ENCODE peak calls at places on chromosomes 11 and 22, in seven cellular contexts. R is Calu3, C is colonic mucosa, F is AG09319, B is B cell, D is WTC11, M is astrocyte of the spinal cord. U is an unnamed sample.

GRCh38 chr11:82038151-82038550 is 695.5 kb downstream of the FAM181B start:
- DNase-seq in R (no peak), C (no peak), F (no peak), B (peak), D (no peak), M (no peak), U (peak)

GRCh38 chr11:10659339-10660216 is 34.0 kb downstream of the IRAG1 start:
- DNase-seq in R (peak), C (no peak), F (no peak), B (no peak), D (no peak), M (peak), U (peak)

GRCh38 chr11:101686514-101686913 is 102.7 kb upstream of the TRPC6 start:
- DNase-seq in R (peak), C (no peak), F (no peak), B (no peak), D (no peak), M (peak), U (peak)

GRCh38 chr22:21876486-21877176 is 9.2 kb upstream of the MAPK1 start:
- DNase-seq in R (no peak), C (no peak), F (peak), B (no peak), D (no peak), M (no peak), U (peak)

GRCh38 chr22:25741692-25742626 is at the start of gene MYO18B:
- DNase-seq in R (no peak), C (no peak), F (no peak), B (no peak), D (no peak), M (no peak), U (no peak)

GRCh38 chr11:67312187-67313021 is 9.1 kb downstream of the SSH3 start:
- DNase-seq in R (peak), C (peak), F (no peak), B (peak), D (no peak), M (no peak), U (peak)

GRCh38 chr11:104443387-104443786 is 279.4 kb upstream of the PDGFD start:
- DNase-seq in R (no peak), C (no peak), F (no peak), B (no peak), D (no peak), M (no peak), U (no peak)

GRCh38 chr22:19723990-19724827 is 870 bp downstream of the GP1BB start:
- DNase-seq in R (peak), C (no peak), F (no peak), B (no peak), D (peak), M (no peak), U (no peak)

GRCh38 chr11:2669926-2670469 is 29.8 kb downstream of the KCNQ1OT1 start:
- DNase-seq in R (no peak), C (no peak), F (no peak), B (no peak), D (no peak), M (no peak), U (no peak)

GRCh38 chr22:43504666-43505261 is 93.0 kb downstream of the MPPED1 start:
- DNase-seq in R (no peak), C (no peak), F (no peak), B (no peak), D (no peak), M (no peak), U (no peak)

GRCh38 chr22:42284230-42284591 is 13.8 kb upstream of the TCF20 start:
- DNase-seq in R (no peak), C (no peak), F (no peak), B (no peak), D (no peak), M (no peak), U (no peak)

GRCh38 chr22:17807571-17808410 is 33.5 kb upstream of the BID start:
- DNase-seq in R (no peak), C (no peak), F (peak), B (no peak), D (no peak), M (peak), U (no peak)

GRCh38 chr11:57461841-57462489 is 1.6 kb downstream of the RTN4RL2 start:
- DNase-seq in R (no peak), C (no peak), F (no peak), B (no peak), D (no peak), M (no peak), U (no peak)

GRCh38 chr11:57458410-57459111 is 1.8 kb upstream of the RTN4RL2 start:
- DNase-seq in R (peak), C (peak), F (no peak), B (peak), D (peak), M (no peak), U (peak)

GRCh38 chr11:57460756-57461749 is 725 bp downstream of the RTN4RL2 start:
- DNase-seq in R (no peak), C (no peak), F (no peak), B (peak), D (peak), M (no peak), U (no peak)

GRCh38 chr11:57459112-57460016 is 964 bp upstream of the RTN4RL2 start:
- DNase-seq in R (no peak), C (no peak), F (no peak), B (peak), D (peak), M (no peak), U (no peak)

DNA sequence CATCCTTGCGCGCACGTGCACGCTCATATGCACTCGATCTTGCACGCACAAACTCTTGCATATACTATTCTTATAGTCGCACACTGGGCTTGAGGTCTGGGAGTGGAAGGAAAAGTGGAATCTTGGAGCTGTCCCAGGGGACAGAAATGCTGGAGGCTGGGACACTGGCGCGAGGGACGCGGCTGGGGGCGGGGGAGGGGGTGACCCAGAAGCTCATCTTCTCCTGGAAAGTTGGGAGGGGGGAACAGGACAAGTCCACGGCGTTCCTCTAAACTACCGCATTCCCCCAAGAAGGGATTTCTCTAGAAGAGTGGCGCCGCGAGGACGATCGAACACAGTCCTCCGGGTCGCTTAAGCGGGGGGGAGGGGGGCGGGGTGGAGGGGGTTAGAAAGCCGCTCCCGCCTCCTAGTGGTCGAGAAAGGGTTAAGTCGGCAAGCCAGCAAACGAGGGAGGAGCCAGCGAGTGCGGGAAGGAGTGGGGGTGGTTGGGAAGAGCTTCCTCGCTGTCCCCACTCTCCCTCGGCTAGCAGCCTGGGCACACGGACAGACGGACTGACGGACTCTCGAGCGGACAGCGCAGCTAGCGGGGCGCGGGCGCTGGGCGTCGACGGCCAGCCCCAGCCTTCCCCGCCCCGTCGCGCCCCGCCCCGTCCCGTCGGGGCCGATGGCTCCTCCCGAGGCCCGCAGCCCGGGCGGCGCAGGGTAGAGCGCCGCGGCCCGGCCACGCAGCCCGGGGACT is at the start of gene RTN4RL2:
- DNase-seq in R (peak), C (peak), F (no peak), B (peak), D (peak), M (peak), U (peak)
- TF ChIP-seq CTCF in R (no peak), C (no peak), F (no peak), B (no peak), D (peak), M (peak), U (peak)

GRCh38 chr11:69442012-69442806 is 39.3 kb upstream of the LINC01488 start:
- DNase-seq in R (no peak), C (no peak), F (no peak), B (no peak), D (no peak), M (peak), U (peak)
- TF ChIP-seq CTCF in R (no peak), C (no peak), F (no peak), B (no peak), D (no peak), M (no peak), U (no peak)

GRCh38 chr22:30273196-30273595 is 6.5 kb upstream of the OSM start:
- DNase-seq in R (no peak), C (no peak), F (no peak), B (no peak), D (no peak), M (no peak), U (no peak)
- TF ChIP-seq CTCF in R (no peak), C (no peak), F (no peak), B (no peak), D (no peak), M (no peak), U (no peak)

GRCh38 chr22:30220338-30221009 is 26.1 kb downstream of the LIF start:
- DNase-seq in R (no peak), C (no peak), F (no peak), B (no peak), D (no peak), M (no peak), U (no peak)

GRCh38 chr22:30221121-30221992 is 25.2 kb downstream of the LIF start:
- DNase-seq in R (no peak), C (no peak), F (no peak), B (peak), D (no peak), M (no peak), U (no peak)

GRCh38 chr22:30219668-30220278 is 26.8 kb downstream of the LIF start:
- DNase-seq in R (no peak), C (no peak), F (no peak), B (no peak), D (no peak), M (no peak), U (no peak)

GRCh38 chr22:30217698-30218565 is 28.6 kb downstream of the LIF start:
- DNase-seq in R (no peak), C (no peak), F (no peak), B (no peak), D (no peak), M (no peak), U (no peak)

DNA sequence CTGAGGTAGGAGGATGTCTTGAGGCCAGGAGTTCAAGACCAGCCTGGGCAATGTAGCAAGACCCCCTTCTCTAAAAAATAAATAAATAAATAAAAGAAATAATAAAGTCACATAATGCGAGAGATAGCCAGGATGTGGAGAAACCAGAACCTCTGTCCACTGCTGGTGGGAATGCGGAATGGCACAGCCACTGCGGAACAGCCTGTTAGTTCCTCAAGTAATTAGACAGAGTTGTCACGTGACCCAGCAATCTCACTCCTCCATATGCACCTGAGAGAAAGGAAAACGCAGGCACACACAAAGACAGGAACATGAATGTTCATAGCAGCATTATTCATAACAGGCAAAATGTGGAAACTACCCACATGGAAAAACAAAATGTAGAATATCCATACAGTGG is 27.5 kb downstream of the LIF start:
- DNase-seq in R (no peak), C (no peak), F (no peak), B (no peak), D (no peak), M (no peak), U (no peak)
- TF ChIP-seq CTCF in R (no peak), C (no peak), F (no peak), B (no peak), D (no peak), M (peak), U (no peak)

GRCh38 chr11:77471520-77472234 is 2.2 kb downstream of the PAK1 start:
- DNase-seq in R (peak), C (peak), F (no peak), B (peak), D (peak), M (no peak), U (no peak)
- TF ChIP-seq CTCF in R (peak), C (no peak), F (no peak), B (peak), D (no peak), M (peak), U (no peak)

GRCh38 chr11:128548655-128549255 is 38.6 kb downstream of the ETS1 start:
- DNase-seq in R (no peak), C (peak), F (no peak), B (peak), D (peak), M (no peak), U (no peak)
- TF ChIP-seq CTCF in R (no peak), C (no peak), F (no peak), B (no peak), D (no peak), M (no peak), U (no peak)

DNA sequence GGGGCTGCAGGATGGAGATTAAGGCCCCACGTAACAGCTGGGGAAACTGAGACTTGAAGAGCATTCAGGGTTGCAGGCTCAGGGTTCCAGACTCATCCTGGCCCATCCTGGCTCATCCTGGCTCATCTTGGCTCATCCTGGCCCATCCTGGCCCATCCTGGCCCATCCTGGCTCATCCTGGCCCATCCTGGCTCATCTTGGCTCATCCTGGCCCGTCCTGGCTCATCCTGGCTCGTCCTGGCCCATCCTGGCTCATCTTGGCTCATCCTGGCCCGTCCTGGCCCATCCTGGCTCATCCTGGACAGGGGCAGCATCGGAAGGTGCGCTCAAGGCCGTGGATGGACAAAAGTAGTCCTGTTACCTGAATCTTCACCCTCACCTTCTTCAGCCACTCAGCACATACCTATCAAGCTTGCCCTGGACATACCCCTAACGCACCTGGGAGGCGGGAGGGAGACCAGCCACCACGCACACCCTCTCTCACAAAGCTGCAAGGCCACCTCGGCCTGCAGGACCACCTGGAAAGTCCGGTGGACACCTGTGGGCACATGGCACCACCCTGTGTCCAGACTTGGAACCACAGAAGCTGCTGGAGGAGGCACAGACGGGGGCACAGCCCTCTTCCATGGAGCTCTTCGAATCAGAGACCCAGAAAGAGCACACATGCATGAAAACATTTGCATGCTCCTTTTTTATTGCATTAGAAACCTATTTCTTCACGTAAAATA is 20.3 kb upstream of the NLRP6 start:
- DNase-seq in R (peak), C (no peak), F (no peak), B (no peak), D (no peak), M (no peak), U (no peak)
- TF ChIP-seq CTCF in R (peak), C (no peak), F (no peak), B (no peak), D (no peak), M (no peak), U (peak)

DNA sequence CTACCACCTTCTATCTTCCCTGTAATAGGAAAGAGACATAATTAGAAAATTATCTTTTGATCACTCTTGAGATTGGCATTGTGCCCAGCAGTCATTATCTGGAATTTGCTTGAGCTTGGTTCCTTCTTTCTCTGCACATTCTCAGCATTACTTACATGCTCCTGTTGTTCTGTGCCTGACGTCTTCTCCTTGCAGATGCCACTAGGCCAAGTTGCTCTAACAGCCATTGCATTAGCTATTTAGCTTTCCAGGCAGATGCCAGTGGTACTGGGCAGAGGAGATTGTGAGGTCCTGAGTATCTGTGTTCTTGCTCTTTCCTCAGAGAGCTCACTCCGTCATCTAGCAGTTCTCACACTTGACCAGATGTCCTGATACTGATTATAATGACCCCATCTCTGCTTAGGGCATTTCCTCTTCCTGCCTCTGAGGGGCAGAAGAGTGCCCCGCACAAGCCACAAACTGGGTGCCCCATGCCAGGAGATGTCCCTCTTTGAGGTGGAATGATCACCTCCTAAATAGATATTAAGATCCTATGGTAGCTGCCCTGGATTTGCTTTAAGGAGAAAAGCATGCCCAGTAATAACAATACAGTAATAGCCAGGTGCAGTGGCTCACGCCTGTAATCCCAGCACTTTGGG is 30.7 kb downstream of the ARHGAP1 start:
- DNase-seq in R (no peak), C (no peak), F (no peak), B (no peak), D (no peak), M (no peak), U (peak)
- TF ChIP-seq CTCF in R (no peak), C (no peak), F (no peak), B (no peak), D (no peak), M (peak), U (peak)